ENCODE peak calls at places on chromosomes 2 and 18, in eight cellular contexts. C is mammary epithelial cell, D is heart right ventricle, S is mesendoderm, Q is PC-3, L is cardiac muscle cell, V is heart left ventricle, N is left lung. B is an unnamed sample. For H3K4me1, the result is how much of the 10 kb centered on the place peaks cover.

GRCh38 chr2:236178921-236179652 is 10.9 kb upstream of the GBX2 start:
- DNase-seq in C (no peak), D (no peak), S (peak), Q (peak), L (no peak), V (no peak), N (no peak), B (no peak)

GRCh38 chr2:126883661-126884030 is 15.0 kb upstream of the TEX51 start:
- DNase-seq in C (no peak), D (no peak), S (no peak), Q (no peak), L (no peak), V (no peak), N (no peak), B (no peak)

GRCh38 chr2:149597050-149598013 is 9.8 kb upstream of the MMADHC start:
- DNase-seq in C (peak), D (no peak), S (peak), Q (peak), L (peak), V (peak), N (no peak), B (no peak)

GRCh38 chr2:216340280-216340631 is 32.0 kb downstream of the MARCHF4 start:
- DNase-seq in C (no peak), D (no peak), S (no peak), Q (no peak), L (no peak), V (no peak), N (no peak), B (peak)

GRCh38 chr2:150994041-150994440 is 267.6 kb downstream of the RBM43 start:
- DNase-seq in C (no peak), D (no peak), S (no peak), Q (no peak), L (no peak), V (no peak), N (no peak), B (no peak)

GRCh38 chr2:70468898-70469297 is 84.7 kb downstream of the TGFA start:
- DNase-seq in C (no peak), D (no peak), S (no peak), Q (no peak), L (no peak), V (no peak), N (no peak), B (no peak)

GRCh38 chr2:10880586-10881321 is 31.0 kb upstream of the KCNF1 start:
- DNase-seq in C (no peak), D (no peak), S (no peak), Q (no peak), L (no peak), V (no peak), N (no peak), B (no peak)

GRCh38 chr2:30656079-30656478 is 151.2 kb downstream of the CAPN13 start:
- DNase-seq in C (peak), D (no peak), S (no peak), Q (no peak), L (no peak), V (no peak), N (no peak), B (no peak)

GRCh38 chr2:190854726-190855125 is 25.9 kb upstream of the GLS start:
- DNase-seq in C (no peak), D (no peak), S (no peak), Q (no peak), L (no peak), V (no peak), N (no peak), B (no peak)

GRCh38 chr2:110716959-110717645 is 15.3 kb upstream of the ACOXL start:
- DNase-seq in C (no peak), D (no peak), S (no peak), Q (no peak), L (no peak), V (no peak), N (no peak), B (no peak)

GRCh38 chr2:192190474-192190873 is 4.3 kb downstream of the TMEFF2 start:
- DNase-seq in C (no peak), D (no peak), S (no peak), Q (peak), L (peak), V (no peak), N (no peak), B (no peak)

GRCh38 chr2:9644021-9644420 is 13.2 kb upstream of the YWHAQ start:
- DNase-seq in C (no peak), D (no peak), S (no peak), Q (no peak), L (no peak), V (no peak), N (no peak), B (no peak)

GRCh38 chr2:204019572-204020501 is 83.3 kb downstream of the ICOS start:
- DNase-seq in C (peak), D (no peak), S (no peak), Q (peak), L (no peak), V (no peak), N (no peak), B (no peak)

GRCh38 chr18:50331691-50332090 is 43.2 kb upstream of the SKA1 start:
- DNase-seq in C (no peak), D (no peak), S (no peak), Q (no peak), L (no peak), V (no peak), N (no peak), B (no peak)

GRCh38 chr2:189548686-189549439 is 31.7 kb downstream of the SLC40A1 start:
- DNase-seq in C (peak), D (no peak), S (no peak), Q (peak), L (no peak), V (no peak), N (no peak), B (no peak)

GRCh38 chr18:13235326-13235937 is 16.9 kb downstream of the LDLRAD4 start:
- DNase-seq in C (peak), D (no peak), S (peak), Q (peak), L (no peak), V (no peak), N (no peak), B (no peak)

GRCh38 chr2:120134263-120134662 is 88.9 kb downstream of the TMEM185B start:
- DNase-seq in C (peak), D (no peak), S (peak), Q (peak), L (no peak), V (no peak), N (no peak), B (no peak)

GRCh38 chr2:80830891-80831290 is 526.3 kb upstream of the LRRTM1 start:
- DNase-seq in C (no peak), D (no peak), S (no peak), Q (no peak), L (no peak), V (no peak), N (no peak), B (no peak)

GRCh38 chr2:164014068-164014577 is 278.3 kb upstream of the FIGN start:
- DNase-seq in C (no peak), D (no peak), S (no peak), Q (no peak), L (no peak), V (no peak), N (no peak), B (peak)

GRCh38 chr2:43931293-43931692 is 64.5 kb downstream of the LRPPRC start:
- DNase-seq in C (no peak), D (no peak), S (no peak), Q (no peak), L (no peak), V (no peak), N (no peak), B (no peak)

GRCh38 chr2:224038049-224038829 is 847 bp downstream of the SERPINE2 start:
- DNase-seq in C (peak), D (peak), S (peak), Q (peak), L (peak), V (peak), N (no peak), B (no peak)

GRCh38 chr2:32009479-32010256 is 1.1 kb downstream of the MEMO1 start:
- DNase-seq in C (peak), D (peak), S (peak), Q (peak), L (peak), V (peak), N (peak), B (peak)

GRCh38 chr2:161995553-161996016 is 78.4 kb downstream of the DPP4 start:
- DNase-seq in C (no peak), D (no peak), S (no peak), Q (no peak), L (no peak), V (no peak), N (no peak), B (no peak)

GRCh38 chr18:76824136-76824676 is 1.8 kb downstream of the ZNF236 start:
- DNase-seq in C (no peak), D (no peak), S (no peak), Q (no peak), L (no peak), V (no peak), N (no peak), B (no peak)

GRCh38 chr2:167862787-167863186 is 384.6 kb downstream of the STK39 start:
- DNase-seq in C (peak), D (no peak), S (no peak), Q (peak), L (no peak), V (no peak), N (no peak), B (no peak)

GRCh38 chr2:237723613-237724012 is 75.0 kb upstream of the RBM44 start:
- DNase-seq in C (peak), D (peak), S (peak), Q (peak), L (no peak), V (no peak), N (no peak), B (no peak)

GRCh38 chr2:47265751-47266231 is 110.7 kb upstream of the STPG4 start:
- DNase-seq in C (no peak), D (no peak), S (no peak), Q (peak), L (no peak), V (no peak), N (no peak), B (no peak)

GRCh38 chr2:158619496-158619895 is 162.7 kb downstream of the PKP4 start:
- DNase-seq in C (peak), D (no peak), S (peak), Q (peak), L (no peak), V (no peak), N (no peak), B (no peak)

GRCh38 chr2:174610243-174610995 is 12.8 kb upstream of the WIPF1 start:
- DNase-seq in C (no peak), D (no peak), S (no peak), Q (no peak), L (no peak), V (no peak), N (no peak), B (no peak)

GRCh38 chr2:235098273-235098672 is 146.5 kb downstream of the SH3BP4 start:
- DNase-seq in C (no peak), D (no peak), S (no peak), Q (peak), L (no peak), V (no peak), N (no peak), B (no peak)

GRCh38 chr2:99802730-99803129 is 312.9 kb upstream of the REV1 start:
- DNase-seq in C (no peak), D (no peak), S (no peak), Q (no peak), L (no peak), V (no peak), N (no peak), B (no peak)

GRCh38 chr18:63161728-63162195 is 157.8 kb downstream of the BCL2 start:
- DNase-seq in C (peak), D (no peak), S (no peak), Q (peak), L (no peak), V (peak), N (peak), B (no peak)
- H3K4me1 ChIP-seq in C (under half), D (under half), S (under half), Q (under half), L (under half), V (under half), N (under half), B (under half)

DNA sequence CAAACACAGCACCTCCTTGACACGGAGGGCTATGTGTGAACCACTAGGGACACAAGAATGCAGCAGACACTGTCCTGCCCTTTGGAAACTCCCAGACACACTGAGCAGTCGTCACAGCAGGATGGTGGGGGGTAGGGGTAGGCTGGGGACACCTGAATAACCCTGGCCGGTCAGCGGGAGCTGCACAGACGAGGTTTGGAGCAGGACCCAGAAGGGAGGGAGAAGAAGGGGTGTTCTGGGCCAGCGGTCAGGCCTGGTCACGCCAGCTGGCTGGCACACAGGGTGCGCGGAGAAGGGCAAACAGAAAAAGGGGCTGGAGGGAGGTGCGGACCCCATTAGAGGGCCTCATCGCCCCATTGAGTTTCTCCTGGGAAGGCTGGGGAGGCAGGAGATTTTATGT is 39.9 kb upstream of the FOSL2 start:
- DNase-seq in C (no peak), D (no peak), S (no peak), Q (no peak), L (no peak), V (no peak), N (peak), B (no peak)
- H3K27ac ChIP-seq in C (no peak), D (no peak), S (no peak), Q (no peak), L (peak), V (no peak), N (no peak), B (no peak)

DNA sequence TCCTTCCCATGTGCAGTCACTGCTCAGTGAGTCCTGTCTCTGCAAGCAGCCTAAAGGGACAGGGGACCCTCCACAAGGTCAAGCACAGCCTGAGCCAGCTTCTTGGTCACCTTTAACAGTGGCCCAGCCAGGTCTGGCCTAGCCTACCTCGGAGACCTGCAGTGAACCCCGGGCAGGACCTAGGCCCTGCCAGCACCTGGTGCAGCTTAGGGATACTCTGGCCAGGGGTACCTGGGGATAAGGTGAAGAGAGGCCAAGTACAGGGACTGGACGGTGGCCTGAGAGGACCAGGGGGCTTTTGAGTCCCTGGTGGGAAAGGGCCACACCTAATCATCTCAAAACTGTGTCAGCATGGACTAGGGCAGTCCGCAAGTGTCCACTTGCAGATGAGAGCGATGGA is 67.8 kb downstream of the EMX1 start:
- DNase-seq in C (no peak), D (no peak), S (no peak), Q (no peak), L (no peak), V (no peak), N (no peak), B (no peak)
- H3K4me1 ChIP-seq in C (under half), D (under half), S (under half), Q (under half), L (under half), V (under half), N (under half), B (under half)

DNA sequence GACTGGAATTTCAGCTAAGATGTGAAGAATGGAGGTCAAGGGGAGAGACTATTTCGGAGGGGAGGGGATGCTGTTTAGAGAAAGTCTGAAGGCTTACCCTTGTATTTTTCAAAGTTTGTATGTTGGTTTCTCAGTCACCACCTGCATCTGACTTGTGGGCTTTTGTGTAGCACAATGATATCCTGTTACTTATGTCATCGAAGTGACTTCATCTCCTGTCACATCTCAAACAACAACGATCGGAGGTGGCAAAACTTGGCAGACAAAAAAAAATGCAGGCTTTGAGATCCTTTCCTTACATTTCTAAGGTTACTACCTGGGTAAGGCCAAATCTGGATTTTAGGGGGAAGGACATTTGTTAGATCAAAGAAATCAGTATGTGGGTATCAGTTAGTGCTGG is 11.7 kb upstream of the CXCR4 start:
- DNase-seq in C (no peak), D (no peak), S (peak), Q (peak), L (no peak), V (no peak), N (no peak), B (no peak)
- H3K27ac ChIP-seq in C (no peak), D (no peak), S (no peak), Q (no peak), L (no peak), V (no peak), N (no peak), B (no peak)

GRCh38 chr2:44943031-44943692 is 1.7 kb downstream of the SIX3 start:
- DNase-seq in C (no peak), D (no peak), S (peak), Q (no peak), L (no peak), V (no peak), N (no peak), B (peak)

GRCh38 chr2:44943693-44944101 is 2.2 kb downstream of the SIX3 start:
- DNase-seq in C (no peak), D (no peak), S (peak), Q (no peak), L (no peak), V (no peak), N (no peak), B (no peak)

GRCh38 chr2:44945676-44946427 is 4.3 kb downstream of the SIX3 start:
- DNase-seq in C (no peak), D (no peak), S (peak), Q (no peak), L (no peak), V (no peak), N (no peak), B (no peak)

GRCh38 chr2:44944952-44945612 is 3.6 kb downstream of the SIX3 start:
- DNase-seq in C (no peak), D (no peak), S (no peak), Q (no peak), L (no peak), V (no peak), N (no peak), B (no peak)

GRCh38 chr2:44944102-44944951 is 2.8 kb downstream of the SIX3 start:
- DNase-seq in C (no peak), D (no peak), S (peak), Q (no peak), L (no peak), V (no peak), N (no peak), B (no peak)
- H3K4me1 ChIP-seq in C (under half), D (under half), S (under half), Q (under half), L (under half), V (under half), N (under half), B (under half)

GRCh38 chr2:197073270-197073669 is 146.8 kb upstream of the PGAP1 start:
- DNase-seq in C (no peak), D (no peak), S (no peak), Q (no peak), L (no peak), V (no peak), N (no peak), B (peak)
- H3K27ac ChIP-seq in C (no peak), D (no peak), S (no peak), Q (no peak), L (no peak), V (no peak), N (no peak), B (peak)